ENCODE peak calls at places on chromosomes 11 and 22, in six cellular contexts. K is CD8-positive, alpha-beta T cell; B is testis; C is heart right ventricle; O is gastrocnemius medialis; T is body of pancreas. Z is an unnamed sample. For H3K9me3, the result is how much of the 10 kb centered on the place peaks cover.

GRCh38 chr11:27118371-27118770 is 77.8 kb downstream of the BBOX1 start:
- DNase-seq in O (no peak), T (no peak), B (no peak), C (no peak), K (no peak), Z (no peak)

GRCh38 chr11:68386331-68386978 is 74.1 kb downstream of the LRP5 start:
- DNase-seq in O (no peak), K (no peak), B (no peak), T (no peak), C (no peak), Z (no peak)

GRCh38 chr11:113331436-113331835 is 17.1 kb downstream of the TTC12 start:
- DNase-seq in C (no peak), O (no peak), T (no peak), K (no peak), B (no peak), Z (no peak)

GRCh38 chr11:112216591-112217105 is 9.6 kb upstream of the PTS start:
- DNase-seq in T (no peak), B (no peak), O (no peak), K (no peak), C (no peak), Z (no peak)

GRCh38 chr11:33667819-33668467 is 32.7 kb downstream of the C11orf91 start:
- DNase-seq in O (no peak), B (no peak), C (no peak), K (no peak), T (no peak), Z (no peak)

GRCh38 chr11:12214751-12215150 is 104.4 kb downstream of the MICAL2 start:
- DNase-seq in K (no peak), O (no peak), B (no peak), C (no peak), T (no peak), Z (no peak)

GRCh38 chr11:128365044-128365443 is 222.3 kb downstream of the ETS1 start:
- DNase-seq in O (no peak), B (no peak), C (no peak), T (no peak), K (no peak), Z (no peak)

GRCh38 chr11:13216019-13217006 is 61.3 kb upstream of the BMAL1 start:
- DNase-seq in O (no peak), T (peak), B (no peak), C (no peak), K (no peak), Z (no peak)

GRCh38 chr11:37370817-37371216 is 772.8 kb upstream of the RAG2 start:
- DNase-seq in T (no peak), B (no peak), C (no peak), K (no peak), O (no peak), Z (no peak)

GRCh38 chr11:2789331-2789730 is 89.5 kb upstream of the KCNQ1OT1 start:
- DNase-seq in T (no peak), O (peak), K (no peak), B (no peak), C (peak), Z (no peak)

GRCh38 chr11:706439-706956 is 467 bp downstream of the EPS8L2 start:
- DNase-seq in C (no peak), T (peak), B (no peak), O (peak), K (no peak), Z (no peak)

GRCh38 chr11:808427-809286 is 1.1 kb upstream of the RPLP2 start:
- DNase-seq in O (peak), T (no peak), K (peak), B (no peak), C (no peak), Z (no peak)

GRCh38 chr11:43812471-43812870 is 68.2 kb upstream of the ALKBH3 start:
- DNase-seq in B (no peak), K (no peak), T (no peak), O (no peak), C (no peak), Z (no peak)

GRCh38 chr11:30017467-30017895 is 651 bp upstream of the KCNA4 start:
- DNase-seq in K (no peak), O (no peak), T (no peak), B (no peak), C (no peak), Z (no peak)

GRCh38 chr11:101082813-101083212 is 46.8 kb downstream of the PGR start:
- DNase-seq in T (no peak), K (no peak), B (no peak), C (no peak), O (no peak), Z (no peak)

GRCh38 chr11:101083334-101083733 is 46.3 kb downstream of the PGR start:
- DNase-seq in B (no peak), T (no peak), C (no peak), K (no peak), O (no peak), Z (no peak)
- H3K9me3 ChIP-seq in B (under half), T (under half), C (under half), K (under half), O (under half), Z (under half)

GRCh38 chr11:73651661-73652045 is 5.3 kb downstream of the PLEKHB1 start:
- DNase-seq in O (no peak), T (no peak), K (no peak), B (no peak), C (no peak), Z (no peak)
- H3K9me3 ChIP-seq in O (under half), T (under half), K (under half), B (under half), C (under half), Z (under half)

DNA sequence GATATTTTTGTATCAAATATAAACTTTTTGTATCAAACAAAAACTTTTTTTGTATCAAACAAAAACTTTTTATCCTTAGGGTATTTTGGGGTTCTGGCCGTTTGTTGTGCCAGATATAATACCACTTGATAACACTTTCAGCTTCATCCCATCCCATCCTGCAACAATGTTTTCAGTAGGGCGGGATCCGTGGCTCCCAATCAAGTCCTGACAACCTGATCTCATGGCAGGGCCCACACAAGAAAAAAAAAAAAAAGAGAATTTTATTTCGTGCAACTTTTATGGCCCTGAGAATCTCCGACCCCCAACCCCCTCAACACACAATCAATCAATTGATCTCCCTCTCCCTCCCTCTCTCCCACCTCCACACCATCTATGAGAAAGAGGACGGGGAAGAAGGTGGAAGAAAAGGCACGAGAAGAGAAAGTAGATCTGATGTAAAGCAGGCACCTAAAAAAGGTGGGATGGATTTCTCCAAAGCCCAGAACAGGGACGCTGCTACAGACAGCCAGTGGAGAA is 4749.6 kb upstream of the OR11H1 start:
- DNase-seq in T (no peak), C (no peak), B (peak), O (no peak), K (no peak), Z (no peak)
- H3K9me3 ChIP-seq in T (under half), C (under half), B (under half), O (under half), K (under half), Z (under half)

GRCh38 chr11:41868606-41869005 is 409.2 kb upstream of the LRRC4C start:
- DNase-seq in B (no peak), T (no peak), O (no peak), C (no peak), K (no peak), Z (no peak)

GRCh38 chr11:41878158-41878557 is 418.7 kb upstream of the LRRC4C start:
- DNase-seq in T (no peak), C (no peak), B (no peak), O (no peak), K (no peak), Z (no peak)

DNA sequence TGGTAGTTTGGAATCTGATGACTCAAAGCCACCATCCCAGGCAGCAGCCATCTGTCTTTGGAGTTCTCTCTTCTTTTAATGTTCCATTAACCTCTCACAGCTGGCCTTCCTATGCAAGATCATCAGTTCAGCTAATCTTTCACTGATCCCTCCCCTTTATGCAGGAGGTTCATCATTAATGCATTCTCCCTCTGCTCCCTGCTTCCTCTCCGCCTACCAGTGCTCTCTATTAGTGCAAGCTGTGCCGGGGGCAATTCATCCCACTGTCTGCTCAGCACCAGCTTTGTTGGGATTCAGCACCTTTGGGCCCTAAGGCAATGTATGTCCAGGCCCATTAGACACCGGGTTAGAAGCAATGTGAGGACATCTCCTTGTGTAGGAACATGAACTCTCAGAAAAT is 413.0 kb upstream of the LRRC4C start:
- DNase-seq in O (no peak), K (no peak), B (no peak), T (no peak), C (no peak), Z (no peak)
- H3K9me3 ChIP-seq in O (under half), K (under half), B (under half), T (under half), C (under half), Z (under half)

GRCh38 chr22:47826016-47826415 is 1063.6 kb downstream of the TBC1D22A start:
- DNase-seq in K (no peak), C (no peak), T (no peak), O (no peak), B (no peak), Z (no peak)
- H3K9me3 ChIP-seq in K (under half), C (under half), T (under half), O (under half), B (under half), Z (under half)

DNA sequence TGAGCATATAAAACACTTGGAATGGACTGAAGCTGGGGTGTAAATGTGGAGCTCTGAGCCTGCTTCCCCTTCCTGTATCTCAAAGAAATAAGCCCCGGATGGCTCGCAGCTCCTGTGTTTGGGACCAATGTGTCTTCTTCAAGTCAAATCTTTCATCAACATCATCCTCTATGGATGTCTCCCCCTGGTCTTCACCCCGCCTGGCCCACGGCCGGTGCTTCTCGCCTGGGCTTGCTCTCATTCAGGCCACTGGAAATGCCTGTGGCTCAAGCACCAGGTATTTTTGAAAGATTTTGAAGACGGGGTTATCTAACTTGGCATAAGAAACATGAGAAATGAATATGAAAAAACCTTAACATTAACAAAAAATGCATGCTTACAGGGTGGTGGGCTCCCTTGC is 769.8 kb downstream of the BRD1 start:
- DNase-seq in C (no peak), O (no peak), B (no peak), T (no peak), K (no peak), Z (no peak)
- H3K9me3 ChIP-seq in C (under half), O (under half), B (under half), T (under half), K (under half), Z (under half)